ENCODE peak calls at places on chromosomes 16 and 17, in five cellular contexts. One of them, this sample, is unnamed.
A peak's percentile ranks its signal among the peaks of the same experiment; 100 is the strongest.

GRCh38 chr16:53949716-53950410 is 245.9 kb downstream of the FTO start:
- DNase-seq in endothelial cell: no peak
- DNase-seq in HS-5: no peak
- DNase-seq in mucosa of descending colon: no peak
- DNase-seq in NCI-H2171: peak; percentile 39
- DNase-seq in this sample: no peak

GRCh38 chr16:57930533-57930932 is 40.4 kb downstream of the CNGB1 start:
- DNase-seq in endothelial cell: no peak
- DNase-seq in HS-5: no peak
- DNase-seq in mucosa of descending colon: no peak
- DNase-seq in NCI-H2171: no peak
- DNase-seq in this sample: no peak

GRCh38 chr17:46009681-46010596 is 10.9 kb downstream of the STH start:
- DNase-seq in endothelial cell: no peak
- DNase-seq in HS-5: peak; percentile 71
- DNase-seq in mucosa of descending colon: peak; percentile 46
- DNase-seq in NCI-H2171: no peak
- DNase-seq in this sample: no peak

GRCh38 chr16:72990003-72990521 is 57.9 kb downstream of the ZFHX3 start:
- DNase-seq in endothelial cell: no peak
- DNase-seq in HS-5: no peak
- DNase-seq in mucosa of descending colon: peak; percentile 71
- DNase-seq in NCI-H2171: no peak
- DNase-seq in this sample: no peak

GRCh38 chr16:65547799-65548446 is 426.1 kb upstream of the CDH11 start:
- DNase-seq in endothelial cell: no peak
- DNase-seq in HS-5: peak; percentile 53
- DNase-seq in mucosa of descending colon: no peak
- DNase-seq in NCI-H2171: no peak
- DNase-seq in this sample: no peak

GRCh38 chr16:59905628-59906027 is 1171.5 kb upstream of the GOT2 start:
- DNase-seq in endothelial cell: no peak
- DNase-seq in HS-5: peak; percentile 67
- DNase-seq in mucosa of descending colon: no peak
- DNase-seq in NCI-H2171: no peak
- DNase-seq in this sample: no peak

GRCh38 chr17:65554568-65555223 is 6.8 kb downstream of the AXIN2 start:
- DNase-seq in endothelial cell: no peak
- DNase-seq in HS-5: no peak
- DNase-seq in mucosa of descending colon: no peak
- DNase-seq in NCI-H2171: no peak
- DNase-seq in this sample: no peak

GRCh38 chr17:44235583-44235936 is 16.1 kb upstream of the UBTF start:
- DNase-seq in endothelial cell: no peak
- DNase-seq in HS-5: no peak
- DNase-seq in mucosa of descending colon: no peak
- DNase-seq in NCI-H2171: no peak
- DNase-seq in this sample: no peak

GRCh38 chr17:78023042-78023441 is 64.5 kb downstream of the TNRC6C start:
- DNase-seq in endothelial cell: no peak
- DNase-seq in HS-5: no peak
- DNase-seq in mucosa of descending colon: no peak
- DNase-seq in NCI-H2171: no peak
- DNase-seq in this sample: no peak

This sample was measured in effector CD4-positive, alpha-beta T cell.